ENCODE peak calls at places on chromosome 18, in four cellular contexts. One of them, this sample, is unnamed.

GRCh38 chr18:75376004-75376403 is 51.5 kb downstream of the SMIM21 start:
- DNase-seq in A549: no peak
- DNase-seq in IMR-90: no peak
- DNase-seq in K562: no peak
- DNase-seq in this sample: no peak

GRCh38 chr18:275486-275885 is 7.6 kb upstream of the THOC1 start:
- DNase-seq in A549: no peak
- DNase-seq in IMR-90: no peak
- DNase-seq in K562: no peak
- DNase-seq in this sample: no peak

GRCh38 chr18:4433762-4434161 is 21.3 kb downstream of the DLGAP1 start:
- DNase-seq in A549: no peak
- DNase-seq in IMR-90: peak
- DNase-seq in K562: no peak
- DNase-seq in this sample: no peak

GRCh38 chr18:3104190-3105054 is 91.5 kb upstream of the LPIN2 start:
- DNase-seq in A549: no peak
- DNase-seq in IMR-90: peak
- DNase-seq in K562: no peak
- DNase-seq in this sample: no peak

GRCh38 chr18:35289293-35290069 is 548 bp downstream of the ZSCAN30 start:
- DNase-seq in A549: no peak
- DNase-seq in IMR-90: peak
- DNase-seq in K562: peak
- DNase-seq in this sample: peak

GRCh38 chr18:46174317-46175039 is 70.3 kb downstream of the HAUS1 start:
- DNase-seq in A549: no peak
- DNase-seq in IMR-90: peak
- DNase-seq in K562: peak
- DNase-seq in this sample: no peak

GRCh38 chr18:45107425-45107824 is 426.7 kb downstream of the SETBP1 start:
- DNase-seq in A549: no peak
- DNase-seq in IMR-90: peak
- DNase-seq in K562: no peak
- DNase-seq in this sample: no peak

GRCh38 chr18:53534203-53534602 is 690.3 kb downstream of the MBD2 start:
- DNase-seq in A549: no peak
- DNase-seq in IMR-90: no peak
- DNase-seq in K562: no peak
- DNase-seq in this sample: no peak

GRCh38 chr18:51020536-51020935 is 9.5 kb upstream of the SMAD4 start:
- DNase-seq in A549: no peak
- DNase-seq in IMR-90: no peak
- DNase-seq in K562: no peak
- DNase-seq in this sample: no peak

GRCh38 chr18:7116832-7117389 is 686 bp downstream of the LAMA1 start:
- DNase-seq in A549: no peak
- DNase-seq in IMR-90: no peak
- DNase-seq in K562: no peak
- DNase-seq in this sample: no peak

GRCh38 chr18:72799106-72799505 is 68.7 kb downstream of the NETO1 start:
- DNase-seq in A549: no peak
- DNase-seq in IMR-90: no peak
- DNase-seq in K562: no peak
- DNase-seq in this sample: no peak

GRCh38 chr18:6434987-6435709 is 20.4 kb upstream of the L3MBTL4 start:
- DNase-seq in A549: no peak
- DNase-seq in IMR-90: no peak
- DNase-seq in K562: no peak
- DNase-seq in this sample: no peak

GRCh38 chr18:12639990-12640880 is 17.7 kb downstream of the SPIRE1 start:
- DNase-seq in A549: peak
- DNase-seq in IMR-90: peak
- DNase-seq in K562: peak
- DNase-seq in this sample: peak

GRCh38 chr18:21230436-21230835 is 11.6 kb upstream of the GREB1L start:
- DNase-seq in A549: no peak
- DNase-seq in IMR-90: no peak
- DNase-seq in K562: no peak
- DNase-seq in this sample: no peak

GRCh38 chr18:21604711-21605110 is 4.2 kb upstream of the ESCO1 start:
- DNase-seq in A549: no peak
- DNase-seq in IMR-90: peak
- DNase-seq in K562: no peak
- DNase-seq in this sample: no peak

GRCh38 chr18:44651453-44651852 is 29.2 kb upstream of the SETBP1 start:
- DNase-seq in A549: peak
- DNase-seq in IMR-90: peak
- DNase-seq in K562: peak
- DNase-seq in this sample: no peak

GRCh38 chr18:10838594-10838993 is 310.8 kb downstream of the PIEZO2 start:
- DNase-seq in A549: no peak
- DNase-seq in IMR-90: peak
- DNase-seq in K562: no peak
- DNase-seq in this sample: no peak

GRCh38 chr18:55142413-55142812 is 183.2 kb upstream of the CCDC68 start:
- DNase-seq in A549: no peak
- DNase-seq in IMR-90: no peak
- DNase-seq in K562: no peak
- DNase-seq in this sample: no peak

GRCh38 chr18:37563810-37564511 is 1.6 kb downstream of the CELF4 start:
- DNase-seq in A549: no peak
- DNase-seq in IMR-90: no peak
- DNase-seq in K562: no peak
- DNase-seq in this sample: no peak

GRCh38 chr18:41320090-41320489 is 634.9 kb upstream of the PIK3C3 start:
- DNase-seq in A549: no peak
- DNase-seq in IMR-90: no peak
- DNase-seq in K562: no peak
- DNase-seq in this sample: no peak

GRCh38 chr18:73812423-73812822 is 335.2 kb downstream of the FBXO15 start:
- DNase-seq in A549: no peak
- DNase-seq in IMR-90: no peak
- DNase-seq in K562: no peak
- DNase-seq in this sample: no peak

GRCh38 chr18:24019641-24020331 is 5.2 kb downstream of the TTC39C start:
- DNase-seq in A549: no peak
- DNase-seq in IMR-90: no peak
- DNase-seq in K562: no peak
- DNase-seq in this sample: no peak

GRCh38 chr18:62064361-62064760 is 122.5 kb downstream of the PIGN start:
- DNase-seq in A549: no peak
- DNase-seq in IMR-90: no peak
- DNase-seq in K562: no peak
- DNase-seq in this sample: no peak

GRCh38 chr18:62070306-62070705 is 116.5 kb downstream of the PIGN start:
- DNase-seq in A549: no peak
- DNase-seq in IMR-90: peak
- DNase-seq in K562: no peak
- DNase-seq in this sample: no peak

GRCh38 chr18:62069556-62069955 is 117.3 kb downstream of the PIGN start:
- DNase-seq in A549: no peak
- DNase-seq in IMR-90: peak
- DNase-seq in K562: no peak
- DNase-seq in this sample: no peak

GRCh38 chr18:62061812-62062211 is 125.0 kb downstream of the PIGN start:
- DNase-seq in A549: no peak
- DNase-seq in IMR-90: no peak
- DNase-seq in K562: no peak
- DNase-seq in this sample: no peak

DNA sequence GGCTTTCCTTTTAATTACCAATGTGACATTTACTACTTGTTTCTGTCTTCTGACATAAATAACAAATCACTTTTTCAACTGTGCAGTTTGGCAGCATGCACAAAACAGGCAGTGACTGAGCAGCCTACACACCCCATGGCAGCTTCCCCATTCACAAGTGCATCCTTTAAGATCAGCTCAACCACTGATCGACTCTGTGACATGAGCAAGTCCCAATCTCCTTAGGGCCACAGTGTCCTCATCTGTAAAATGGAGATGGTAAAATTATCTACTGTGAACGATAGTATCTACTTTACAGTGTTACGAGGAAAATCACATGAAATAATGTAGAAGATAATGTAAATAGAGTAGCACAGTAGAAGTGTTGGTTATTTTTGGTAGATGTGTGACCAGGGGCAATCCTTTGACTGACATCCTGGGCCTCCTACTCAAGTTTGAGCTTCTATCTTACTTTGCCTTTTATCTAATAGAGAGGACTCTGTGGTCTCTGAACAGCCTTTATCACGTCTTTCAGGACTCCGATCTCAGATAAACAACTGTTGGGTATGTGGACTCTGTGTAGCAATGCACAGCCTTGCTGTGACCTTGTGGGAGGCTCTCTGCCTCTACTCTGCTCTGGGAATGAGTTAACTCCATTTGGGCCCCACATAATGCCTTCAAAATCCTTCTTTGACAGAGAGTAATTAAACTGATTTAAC is 120.6 kb downstream of the PIGN start:
- DNase-seq in A549: no peak
- DNase-seq in IMR-90: no peak
- DNase-seq in K562: peak
- DNase-seq in this sample: peak
- TF ChIP-seq MAZ in A549: no peak
- TF ChIP-seq MAZ in IMR-90: no peak
- TF ChIP-seq MAZ in K562: no peak
- TF ChIP-seq MAZ in this sample: no peak

GRCh38 chr18:56984731-56985130 is 162.2 kb upstream of the BOD1L2 start:
- DNase-seq in A549: no peak
- DNase-seq in IMR-90: no peak
- DNase-seq in K562: no peak
- DNase-seq in this sample: peak

GRCh38 chr18:56987236-56987635 is 159.7 kb upstream of the BOD1L2 start:
- DNase-seq in A549: no peak
- DNase-seq in IMR-90: no peak
- DNase-seq in K562: no peak
- DNase-seq in this sample: no peak

GRCh38 chr18:56986829-56987228 is 160.1 kb upstream of the BOD1L2 start:
- DNase-seq in A549: no peak
- DNase-seq in IMR-90: no peak
- DNase-seq in K562: no peak
- DNase-seq in this sample: peak

GRCh38 chr18:56990678-56991077 is 156.2 kb upstream of the BOD1L2 start:
- DNase-seq in A549: no peak
- DNase-seq in IMR-90: no peak
- DNase-seq in K562: no peak
- DNase-seq in this sample: no peak

DNA sequence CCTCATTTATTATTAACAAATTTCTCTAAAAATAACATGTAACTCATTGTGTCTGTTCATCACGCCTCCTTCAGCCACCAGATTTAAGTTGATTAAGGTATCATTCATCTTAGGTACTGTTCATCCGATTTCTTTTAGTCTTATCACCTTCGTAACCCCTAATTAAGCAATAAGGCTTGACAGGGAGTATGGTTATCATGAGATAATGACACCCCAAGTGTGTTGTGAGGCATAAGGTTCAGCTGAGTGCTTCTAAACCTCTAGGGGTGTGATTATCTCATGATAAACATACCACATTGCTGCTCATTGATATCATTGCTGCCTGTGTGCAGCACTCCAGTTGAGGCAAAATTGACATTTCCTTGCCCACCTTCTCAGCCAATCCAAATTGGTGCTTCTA is 158.9 kb upstream of the BOD1L2 start:
- DNase-seq in A549: no peak
- DNase-seq in IMR-90: no peak
- DNase-seq in K562: no peak
- DNase-seq in this sample: no peak
- TF ChIP-seq MAZ in A549: no peak
- TF ChIP-seq MAZ in IMR-90: no peak
- TF ChIP-seq MAZ in K562: no peak
- TF ChIP-seq MAZ in this sample: no peak

GRCh38 chr18:69705987-69706386 is 241.7 kb downstream of the CD226 start:
- DNase-seq in A549: no peak
- DNase-seq in IMR-90: no peak
- DNase-seq in K562: no peak
- DNase-seq in this sample: no peak
- TF ChIP-seq MAZ in A549: no peak
- TF ChIP-seq MAZ in IMR-90: no peak
- TF ChIP-seq MAZ in K562: no peak
- TF ChIP-seq MAZ in this sample: no peak

GRCh38 chr18:48296581-48296980 is 112.6 kb downstream of the ZBTB7C start:
- DNase-seq in A549: no peak
- DNase-seq in IMR-90: no peak
- DNase-seq in K562: no peak
- DNase-seq in this sample: no peak

GRCh38 chr18:48303883-48304282 is 105.3 kb downstream of the ZBTB7C start:
- DNase-seq in A549: no peak
- DNase-seq in IMR-90: no peak
- DNase-seq in K562: no peak
- DNase-seq in this sample: no peak

GRCh38 chr18:48297139-48297538 is 112.0 kb downstream of the ZBTB7C start:
- DNase-seq in A549: no peak
- DNase-seq in IMR-90: no peak
- DNase-seq in K562: no peak
- DNase-seq in this sample: no peak

GRCh38 chr18:48302736-48303135 is 106.4 kb downstream of the ZBTB7C start:
- DNase-seq in A549: no peak
- DNase-seq in IMR-90: no peak
- DNase-seq in K562: no peak
- DNase-seq in this sample: no peak

GRCh38 chr18:48300463-48300961 is 108.7 kb downstream of the ZBTB7C start:
- DNase-seq in A549: no peak
- DNase-seq in IMR-90: no peak
- DNase-seq in K562: peak
- DNase-seq in this sample: no peak
- TF ChIP-seq MAZ in A549: no peak
- TF ChIP-seq MAZ in IMR-90: no peak
- TF ChIP-seq MAZ in K562: no peak
- TF ChIP-seq MAZ in this sample: no peak